ENCODE peak calls at places on chromosome 14, in eight cellular contexts. X, Q, V, L, R, J, E and I are unnamed samples.

GRCh38 chr14:71492346-71492745 is 439.9 kb upstream of the RGS6 start:
- DNase-seq in X (no peak), Q (no peak), V (no peak), L (peak), R (peak), J (no peak), E (no peak), I (no peak)

GRCh38 chr14:63727231-63727735 is 582 bp downstream of the SGPP1 start:
- DNase-seq in X (peak), Q (no peak), V (peak), L (peak), R (peak), J (peak), E (peak), I (peak)

GRCh38 chr14:52895000-52895399 is 55.9 kb downstream of the FERMT2 start:
- DNase-seq in X (no peak), Q (no peak), V (no peak), L (no peak), R (peak), J (no peak), E (no peak), I (peak)

GRCh38 chr14:99529899-99530298 is 48.7 kb downstream of the CCNK start:
- DNase-seq in X (no peak), Q (no peak), V (no peak), L (no peak), R (no peak), J (no peak), E (no peak), I (peak)

GRCh38 chr14:99732436-99733220 is 48.5 kb downstream of the CYP46A1 start:
- DNase-seq in X (peak), Q (no peak), V (no peak), L (no peak), R (no peak), J (no peak), E (peak), I (no peak)

GRCh38 chr14:34453226-34453625 is 8.8 kb downstream of the SPTSSA start:
- DNase-seq in X (no peak), Q (no peak), V (no peak), L (no peak), R (no peak), J (no peak), E (no peak), I (no peak)

GRCh38 chr14:99910337-99911268 is 117.4 kb downstream of the EML1 start:
- DNase-seq in X (no peak), Q (no peak), V (peak), L (peak), R (peak), J (peak), E (no peak), I (peak)

GRCh38 chr14:53227154-53227718 is 74.1 kb upstream of the DDHD1 start:
- DNase-seq in X (no peak), Q (no peak), V (no peak), L (no peak), R (no peak), J (no peak), E (no peak), I (no peak)

GRCh38 chr14:87306770-87307169 is 686.2 kb downstream of the GALC start:
- DNase-seq in X (no peak), Q (no peak), V (no peak), L (no peak), R (no peak), J (no peak), E (no peak), I (no peak)

GRCh38 chr14:61406670-61407069 is 85.3 kb downstream of the PRKCH start:
- DNase-seq in X (no peak), Q (no peak), V (no peak), L (no peak), R (no peak), J (no peak), E (no peak), I (no peak)

GRCh38 chr14:61280526-61281185 is 482 bp downstream of the TMEM30B start:
- DNase-seq in X (peak), Q (peak), V (peak), L (no peak), R (peak), J (peak), E (peak), I (peak)

GRCh38 chr14:22403286-22403685 is 185.7 kb downstream of the DAD1 start:
- DNase-seq in X (no peak), Q (no peak), V (no peak), L (no peak), R (no peak), J (no peak), E (no peak), I (peak)

GRCh38 chr14:70653662-70654061 is 11.9 kb downstream of the TTC9 start:
- DNase-seq in X (no peak), Q (no peak), V (no peak), L (no peak), R (no peak), J (no peak), E (no peak), I (no peak)

GRCh38 chr14:89955022-89955414 is 488 bp upstream of the EFCAB11 start:
- DNase-seq in X (no peak), Q (no peak), V (no peak), L (no peak), R (no peak), J (peak), E (no peak), I (no peak)

GRCh38 chr14:99855271-99855670 is 62.1 kb downstream of the EML1 start:
- DNase-seq in X (no peak), Q (no peak), V (no peak), L (no peak), R (no peak), J (no peak), E (no peak), I (no peak)

GRCh38 chr14:71119832-71120231 is 212.6 kb downstream of the PCNX1 start:
- DNase-seq in X (no peak), Q (no peak), V (no peak), L (no peak), R (no peak), J (no peak), E (no peak), I (peak)

GRCh38 chr14:103561381-103562134 is 899 bp downstream of the BAG5 start:
- DNase-seq in X (no peak), Q (no peak), V (peak), L (no peak), R (peak), J (peak), E (no peak), I (peak)

GRCh38 chr14:32711103-32711680 is 227.5 kb upstream of the NPAS3 start:
- DNase-seq in X (no peak), Q (no peak), V (no peak), L (no peak), R (peak), J (peak), E (no peak), I (peak)

GRCh38 chr14:32230181-32230580 is 27.1 kb upstream of the RNU6-8 start:
- DNase-seq in X (no peak), Q (no peak), V (peak), L (no peak), R (no peak), J (peak), E (no peak), I (peak)

GRCh38 chr14:68888025-68888850 is 90.9 kb downstream of the ACTN1 start:
- DNase-seq in X (no peak), Q (peak), V (peak), L (no peak), R (no peak), J (no peak), E (peak), I (peak)

GRCh38 chr14:61388976-61389576 is 67.7 kb downstream of the PRKCH start:
- DNase-seq in X (no peak), Q (no peak), V (peak), L (no peak), R (no peak), J (peak), E (no peak), I (no peak)

GRCh38 chr14:101823511-101824120 is 62.1 kb downstream of the PPP2R5C start:
- DNase-seq in X (peak), Q (no peak), V (no peak), L (no peak), R (no peak), J (no peak), E (peak), I (no peak)

GRCh38 chr14:50064993-50065392 is 51.4 kb downstream of the VCPKMT start:
- DNase-seq in X (peak), Q (no peak), V (peak), L (no peak), R (peak), J (no peak), E (peak), I (peak)
- H3K27ac ChIP-seq in X (peak), Q (peak), V (no peak), L (no peak), R (no peak), J (no peak), E (no peak), I (no peak)

GRCh38 chr14:91515979-91516378 is 5.9 kb upstream of the PPP4R3A start:
- DNase-seq in X (no peak), Q (no peak), V (no peak), L (no peak), R (no peak), J (no peak), E (no peak), I (no peak)
- TF ChIP-seq CTCF in X (no peak), Q (no peak), V (no peak), L (no peak), R (no peak), J (no peak), E (no peak), I (no peak)

DNA sequence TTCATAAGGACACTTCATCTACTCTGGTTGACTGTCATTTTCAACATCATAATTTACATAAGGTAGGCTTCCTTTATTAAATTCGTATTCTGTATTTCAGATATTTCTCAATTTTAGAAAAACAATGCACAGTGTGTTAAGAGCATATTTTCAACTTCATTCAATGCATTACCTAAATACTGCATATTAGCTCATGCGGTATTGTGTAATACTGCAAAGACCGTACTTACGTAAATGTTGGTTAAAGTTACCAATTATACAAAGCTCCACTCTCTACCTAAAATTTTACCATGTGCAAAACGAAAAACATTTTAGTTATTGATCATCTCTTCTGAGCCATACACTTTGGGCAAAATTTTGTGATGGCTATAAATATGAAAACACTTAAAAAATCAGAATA is 62.8 kb downstream of the EXOC5 start:
- DNase-seq in X (no peak), Q (no peak), V (no peak), L (no peak), R (peak), J (no peak), E (no peak), I (no peak)
- H3K4me3 ChIP-seq in X (no peak), Q (no peak), V (no peak), L (no peak), R (no peak), J (no peak), E (no peak), I (no peak)

DNA sequence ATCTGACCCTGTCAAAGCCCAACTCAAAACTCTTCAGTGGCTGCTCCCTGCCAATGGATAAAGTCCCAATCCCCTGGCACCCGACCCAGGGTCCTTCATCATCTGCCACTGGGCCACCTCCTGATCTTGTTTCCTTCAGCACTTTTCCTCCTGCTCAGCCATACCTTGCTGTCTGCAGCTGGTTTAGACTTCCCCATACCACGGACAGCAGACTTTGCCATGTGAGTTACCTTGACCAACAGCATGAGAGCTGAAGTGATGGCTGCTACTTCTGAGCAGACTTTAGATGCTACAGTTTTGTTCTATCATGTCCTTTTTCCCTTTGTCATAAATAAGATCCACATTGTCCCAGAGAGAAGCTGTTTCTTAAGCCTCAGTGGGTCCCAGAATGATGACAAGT is 33.3 kb upstream of the STON2 start:
- DNase-seq in X (no peak), Q (no peak), V (peak), L (no peak), R (no peak), J (no peak), E (no peak), I (no peak)
- H3K27ac ChIP-seq in X (no peak), Q (no peak), V (no peak), L (no peak), R (no peak), J (no peak), E (no peak), I (no peak)

DNA sequence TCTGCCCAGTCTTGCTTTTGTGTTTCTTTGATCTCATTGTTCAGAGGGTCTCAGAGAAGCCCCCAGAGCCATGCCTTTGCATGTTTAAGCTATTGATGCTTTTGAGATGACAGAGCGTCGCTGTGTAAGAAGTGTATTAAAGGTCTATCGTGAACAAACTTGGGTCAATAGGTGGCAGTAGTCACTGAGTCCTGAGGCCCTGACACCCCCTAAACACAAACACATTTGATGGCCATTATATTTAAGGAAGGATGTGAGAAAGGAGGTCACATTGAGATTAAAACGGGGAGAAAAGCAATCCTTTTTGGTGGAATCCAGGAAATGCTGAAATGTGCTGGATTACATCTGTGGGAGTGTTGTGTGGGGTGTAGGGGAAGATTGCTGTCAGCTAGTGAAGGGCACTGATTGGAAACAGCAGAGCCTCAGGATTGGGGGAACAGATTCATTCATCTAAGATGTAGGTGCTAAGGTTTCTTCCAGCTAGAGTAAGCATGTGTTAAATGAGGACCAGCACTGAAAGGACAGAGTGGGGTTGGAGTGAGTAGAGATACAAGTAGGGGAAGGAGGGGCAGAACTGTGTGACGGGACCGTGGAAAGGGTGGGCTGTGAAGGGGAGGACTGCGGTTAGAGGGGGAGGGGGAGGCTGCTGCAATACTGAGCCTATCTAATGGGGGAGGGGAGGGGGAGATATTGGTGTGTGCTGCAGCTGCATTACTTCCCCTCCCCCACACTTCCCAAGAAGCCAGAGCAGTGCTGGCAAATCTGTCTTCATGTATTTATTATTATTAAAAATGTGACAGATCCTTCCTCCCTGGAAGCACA is 12.7 kb downstream of the NGDN start:
- DNase-seq in X (no peak), Q (no peak), V (no peak), L (no peak), R (no peak), J (no peak), E (no peak), I (no peak)
- TF ChIP-seq CTCF in X (no peak), Q (no peak), V (no peak), L (no peak), R (no peak), J (peak), E (no peak), I (no peak)

GRCh38 chr14:77746064-77746463 is 14.9 kb downstream of the SNW1 start:
- DNase-seq in X (no peak), Q (no peak), V (no peak), L (no peak), R (no peak), J (no peak), E (no peak), I (no peak)
- H3K4me3 ChIP-seq in X (no peak), Q (no peak), V (no peak), L (no peak), R (no peak), J (no peak), E (no peak), I (no peak)

DNA sequence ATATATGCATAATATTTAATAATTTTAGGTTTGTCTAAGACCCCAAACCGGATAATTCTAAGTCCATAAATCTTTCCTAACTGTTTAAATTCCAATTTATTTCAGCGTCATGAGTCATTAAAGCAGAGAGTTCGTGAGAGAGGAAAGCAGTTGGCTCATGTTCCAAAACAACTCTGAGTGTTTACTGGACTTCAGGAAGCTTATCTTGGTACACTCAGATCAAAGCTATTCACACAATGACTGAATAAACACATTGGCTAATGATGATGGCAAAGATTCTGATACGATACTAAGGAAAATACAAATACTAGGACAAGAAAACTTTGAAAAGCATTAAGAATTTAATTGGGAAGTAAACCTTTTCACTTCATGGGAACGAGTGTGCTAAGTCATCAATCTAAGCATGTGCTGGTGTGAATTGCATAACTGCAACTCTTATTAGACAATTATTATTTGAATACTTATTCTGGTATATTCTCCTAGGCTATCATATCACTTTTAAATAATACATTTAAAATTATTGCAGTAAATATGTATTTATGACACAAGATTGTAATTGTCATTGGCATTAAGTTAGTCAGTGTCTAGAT is 34.8 kb upstream of the CLEC14A start:
- DNase-seq in X (no peak), Q (no peak), V (no peak), L (peak), R (peak), J (peak), E (no peak), I (peak)
- H3K27ac ChIP-seq in X (no peak), Q (no peak), V (no peak), L (no peak), R (peak), J (peak), E (no peak), I (peak)

DNA sequence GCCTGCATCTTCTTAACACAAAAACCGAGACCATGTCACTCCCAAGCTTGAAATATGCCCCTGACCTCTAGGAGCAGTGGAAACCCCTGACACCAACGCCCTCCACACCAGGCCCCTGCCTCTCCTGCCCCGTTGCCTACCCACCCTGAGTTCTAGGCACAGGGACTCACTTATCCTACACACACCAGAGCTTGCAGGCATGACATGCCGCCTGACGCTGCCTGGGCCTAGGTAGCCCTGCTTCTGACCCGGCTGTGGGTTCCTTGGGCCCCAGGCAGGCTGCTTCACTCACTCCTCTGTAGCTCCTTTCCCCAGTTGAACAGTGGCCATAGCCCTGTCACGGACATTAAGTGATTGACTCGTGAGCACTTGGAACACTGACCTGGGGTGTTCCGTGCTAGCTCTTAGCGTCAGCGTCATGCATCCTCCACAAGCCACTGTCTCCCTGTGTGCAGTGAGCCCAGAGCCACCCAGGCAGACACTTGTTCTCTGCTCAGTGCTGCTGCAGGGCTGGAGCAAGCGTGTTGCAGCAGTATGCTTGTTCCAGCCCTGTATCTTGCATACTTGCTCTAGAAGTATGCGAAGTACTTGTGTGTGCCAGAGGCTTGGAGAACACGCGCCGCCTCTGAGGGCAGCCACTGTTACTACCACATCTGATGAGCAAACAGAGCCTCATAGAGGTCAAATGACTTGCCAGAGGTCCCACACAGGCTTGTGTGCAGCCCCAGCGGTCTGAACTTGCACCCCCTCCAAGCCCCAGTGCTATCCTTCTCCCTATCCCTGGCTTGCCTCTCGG is 15.6 kb downstream of the OTUB2 start:
- DNase-seq in X (no peak), Q (no peak), V (no peak), L (peak), R (peak), J (no peak), E (no peak), I (peak)
- TF ChIP-seq CTCF in X (no peak), Q (no peak), V (no peak), L (no peak), R (no peak), J (no peak), E (no peak), I (no peak)